ENCODE peak calls at places on chromosomes 12 and 14, in ten cellular contexts. Z is neural progenitor cell; T is endodermal cell; M is psoas muscle; P is mammary epithelial cell; K is naive thymus-derived CD4-positive, alpha-beta T cell; O is stomach; J is fibroblast of lung; A is ascending aorta; V is cardiac muscle cell. R is an unnamed sample.
A peak's percentile ranks its signal among the peaks of the same experiment; 100 is the strongest.

GRCh38 chr12:1605129-1606020 is 11.0 kb upstream of the FBXL14 start:
- DNase-seq in Z (peak; percentile 84), T (peak; percentile 87), M (peak; percentile 72), P (peak; percentile 77), K (peak; percentile 69), O (peak; percentile 73), J (peak; percentile 83), A (peak; percentile 83), V (peak; percentile 88), R (peak; percentile 42)

GRCh38 chr14:51022769-51023168 is 72.1 kb downstream of the TRIM9 start:
- DNase-seq in Z (no peak), T (no peak), M (no peak), P (no peak), K (no peak), O (no peak), J (no peak), A (no peak), V (no peak), R (no peak)

GRCh38 chr12:132415456-132416120 is 74.4 kb upstream of the FBRSL1 start:
- DNase-seq in Z (no peak), T (no peak), M (no peak), P (no peak), K (no peak), O (no peak), J (no peak), A (no peak), V (no peak), R (no peak)

GRCh38 chr12:97323154-97323553 is 139.4 kb upstream of the RMST start:
- DNase-seq in Z (no peak), T (no peak), M (no peak), P (no peak), K (no peak), O (no peak), J (no peak), A (no peak), V (no peak), R (no peak)

GRCh38 chr14:92751819-92752218 is 3.4 kb upstream of the LGMN start:
- DNase-seq in Z (peak; percentile 57), T (no peak), M (no peak), P (no peak), K (no peak), O (no peak), J (no peak), A (no peak), V (peak; percentile 22), R (no peak)

GRCh38 chr14:74618078-74618952 is 6.3 kb upstream of the LTBP2 start:
- DNase-seq in Z (no peak), T (peak; percentile 57), M (peak; percentile 53), P (peak; percentile 72), K (peak; percentile 58), O (peak; percentile 48), J (peak; percentile 70), A (peak; percentile 82), V (no peak), R (peak; percentile 17)

GRCh38 chr12:98721204-98721702 is 76.2 kb downstream of the APAF1 start:
- DNase-seq in Z (no peak), T (no peak), M (no peak), P (no peak), K (no peak), O (no peak), J (no peak), A (no peak), V (no peak), R (no peak)

GRCh38 chr12:98320026-98320425 is 195.4 kb upstream of the TMPO start:
- DNase-seq in Z (no peak), T (no peak), M (no peak), P (no peak), K (no peak), O (no peak), J (peak; percentile 28), A (no peak), V (no peak), R (no peak)

GRCh38 chr14:97366400-97366799 is 569.2 kb downstream of the VRK1 start:
- DNase-seq in Z (peak; percentile 10), T (peak; percentile 69), M (no peak), P (no peak), K (no peak), O (no peak), J (no peak), A (no peak), V (no peak), R (no peak)

GRCh38 chr14:97368900-97369564 is 571.9 kb downstream of the VRK1 start:
- DNase-seq in Z (no peak), T (no peak), M (no peak), P (no peak), K (no peak), O (no peak), J (no peak), A (no peak), V (no peak), R (no peak)

GRCh38 chr14:97367278-97367677 is 570.1 kb downstream of the VRK1 start:
- DNase-seq in Z (no peak), T (no peak), M (no peak), P (no peak), K (no peak), O (no peak), J (no peak), A (no peak), V (no peak), R (no peak)

DNA sequence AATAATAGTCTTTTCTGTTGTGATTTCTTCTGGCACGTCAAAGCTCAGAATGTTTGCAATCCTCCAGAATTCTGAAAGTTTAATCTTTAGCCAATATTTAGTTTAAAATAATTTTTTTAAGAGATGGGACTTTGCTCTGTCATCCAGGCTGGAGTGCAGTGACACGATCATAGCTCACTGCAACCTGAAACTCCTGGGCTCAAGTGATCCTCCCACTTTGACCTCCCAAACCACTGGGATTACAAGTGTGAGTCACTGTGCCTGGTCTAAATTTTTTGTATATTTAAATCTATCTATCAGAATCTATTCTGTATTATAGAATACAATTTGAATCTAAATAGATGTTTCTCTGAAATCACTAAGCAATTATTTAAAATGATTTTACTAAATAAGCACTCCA is 572.7 kb downstream of the VRK1 start:
- DNase-seq in Z (no peak), T (no peak), M (no peak), P (no peak), K (no peak), O (no peak), J (no peak), A (no peak), V (no peak), R (no peak)
- H3K9me3 ChIP-seq in Z (no peaks in the 10 kb centered on the region), T (no peaks in the 10 kb centered on the region), M (no peaks in the 10 kb centered on the region), P (peaks cover 16% of the 10 kb centered on the region), K (no peaks in the 10 kb centered on the region), O (no peaks in the 10 kb centered on the region), J (no peaks in the 10 kb centered on the region), A (no peaks in the 10 kb centered on the region), V (no peaks in the 10 kb centered on the region), R (no peaks in the 10 kb centered on the region)

GRCh38 chr12:56905852-56906251 is 28.4 kb downstream of the SDR9C7 start:
- DNase-seq in Z (no peak), T (no peak), M (no peak), P (no peak), K (no peak), O (no peak), J (no peak), A (no peak), V (no peak), R (no peak)

GRCh38 chr12:56903374-56903773 is 30.8 kb downstream of the SDR9C7 start:
- DNase-seq in Z (no peak), T (no peak), M (no peak), P (no peak), K (no peak), O (no peak), J (no peak), A (no peak), V (no peak), R (no peak)

GRCh38 chr12:56908136-56908535 is 26.1 kb downstream of the SDR9C7 start:
- DNase-seq in Z (no peak), T (no peak), M (no peak), P (no peak), K (no peak), O (no peak), J (no peak), A (no peak), V (no peak), R (no peak)
- H3K9me3 ChIP-seq in Z (peaks cover 14% of the 10 kb centered on the region), T (peaks cover 34% of the 10 kb centered on the region), M (peaks cover 5% of the 10 kb centered on the region), P (peaks cover 13% of the 10 kb centered on the region), K (no peaks in the 10 kb centered on the region), O (peaks cover 7% of the 10 kb centered on the region), J (no peaks in the 10 kb centered on the region), A (no peaks in the 10 kb centered on the region), V (no peaks in the 10 kb centered on the region), R (no peaks in the 10 kb centered on the region)

GRCh38 chr12:111904438-111904837 is 62.4 kb downstream of the MAPKAPK5 start:
- DNase-seq in Z (no peak), T (peak; percentile 49), M (no peak), P (no peak), K (no peak), O (no peak), J (no peak), A (no peak), V (peak; percentile 7), R (no peak)

GRCh38 chr12:111907740-111908139 is 65.7 kb downstream of the MAPKAPK5 start:
- DNase-seq in Z (no peak), T (no peak), M (no peak), P (no peak), K (no peak), O (no peak), J (no peak), A (no peak), V (no peak), R (no peak)

GRCh38 chr12:111901182-111901581 is 59.2 kb downstream of the MAPKAPK5 start:
- DNase-seq in Z (no peak), T (no peak), M (no peak), P (no peak), K (no peak), O (no peak), J (no peak), A (no peak), V (no peak), R (no peak)

GRCh38 chr12:111905502-111905901 is 63.5 kb downstream of the MAPKAPK5 start:
- DNase-seq in Z (no peak), T (no peak), M (no peak), P (no peak), K (no peak), O (no peak), J (no peak), A (no peak), V (no peak), R (no peak)
- H3K9me3 ChIP-seq in Z (no peaks in the 10 kb centered on the region), T (peaks cover 49% of the 10 kb centered on the region), M (peaks cover 9% of the 10 kb centered on the region), P (peaks cover 3% of the 10 kb centered on the region), K (no peaks in the 10 kb centered on the region), O (peaks cover 3% of the 10 kb centered on the region), J (no peaks in the 10 kb centered on the region), A (no peaks in the 10 kb centered on the region), V (no peaks in the 10 kb centered on the region), R (peaks cover 4% of the 10 kb centered on the region)

GRCh38 chr14:42510071-42510470 is 903.4 kb downstream of the LRFN5 start:
- DNase-seq in Z (no peak), T (no peak), M (no peak), P (no peak), K (no peak), O (no peak), J (no peak), A (no peak), V (no peak), R (no peak)

GRCh38 chr14:42517786-42518530 is 911.3 kb downstream of the LRFN5 start:
- DNase-seq in Z (no peak), T (no peak), M (no peak), P (no peak), K (no peak), O (no peak), J (no peak), A (no peak), V (no peak), R (no peak)

GRCh38 chr14:42508209-42508946 is 901.7 kb downstream of the LRFN5 start:
- DNase-seq in Z (no peak), T (no peak), M (no peak), P (no peak), K (no peak), O (no peak), J (no peak), A (no peak), V (no peak), R (no peak)

GRCh38 chr14:42513837-42514236 is 907.2 kb downstream of the LRFN5 start:
- DNase-seq in Z (no peak), T (no peak), M (no peak), P (no peak), K (no peak), O (no peak), J (no peak), A (no peak), V (no peak), R (no peak)
- H3K9me3 ChIP-seq in Z (no peaks in the 10 kb centered on the region), T (no peaks in the 10 kb centered on the region), M (no peaks in the 10 kb centered on the region), P (peaks cover 14% of the 10 kb centered on the region), K (no peaks in the 10 kb centered on the region), O (no peaks in the 10 kb centered on the region), J (no peaks in the 10 kb centered on the region), A (no peaks in the 10 kb centered on the region), V (no peaks in the 10 kb centered on the region), R (no peaks in the 10 kb centered on the region)